ENCODE peak calls at places on chromosomes 2 and 18, in five cellular contexts. B is HepG2, N is K562, L is GM12878, K is H1. V is an unnamed sample.

GRCh38 chr2:167712275-167712674 is 535.1 kb downstream of the STK39 start:
- DNase-seq in B (no peak), N (no peak), L (no peak), K (no peak), V (no peak)

GRCh38 chr18:13993730-13994129 is 78.4 kb upstream of the MC2R start:
- DNase-seq in B (no peak), N (no peak), L (no peak), K (no peak), V (no peak)

GRCh38 chr2:122627388-122627787 is 871.9 kb downstream of the TSN start:
- DNase-seq in B (no peak), N (no peak), L (no peak), K (no peak), V (no peak)

GRCh38 chr2:197052371-197052770 is 125.9 kb upstream of the PGAP1 start:
- DNase-seq in B (no peak), N (no peak), L (no peak), K (no peak), V (no peak)

GRCh38 chr2:39530423-39530866 is 93.4 kb upstream of the MAP4K3 start:
- DNase-seq in B (no peak), N (no peak), L (no peak), K (no peak), V (no peak)

GRCh38 chr18:75087119-75088020 is 121.6 kb downstream of the PTGR3 start:
- DNase-seq in B (no peak), N (no peak), L (no peak), K (no peak), V (no peak)

GRCh38 chr2:6674381-6674780 is 191.3 kb downstream of the CMPK2 start:
- DNase-seq in B (no peak), N (no peak), L (no peak), K (no peak), V (no peak)

GRCh38 chr2:11618708-11619062 is 51.3 kb downstream of the NTSR2 start:
- DNase-seq in B (no peak), N (no peak), L (no peak), K (no peak), V (no peak)

GRCh38 chr2:12151716-12152115 is 405.3 kb downstream of the LPIN1 start:
- DNase-seq in B (no peak), N (no peak), L (no peak), K (no peak), V (no peak)

GRCh38 chr2:96924775-96925747 is 55.2 kb upstream of the SEMA4C start:
- DNase-seq in B (no peak), N (no peak), L (no peak), K (no peak), V (no peak)

GRCh38 chr18:63150942-63151421 is 168.6 kb downstream of the BCL2 start:
- DNase-seq in B (no peak), N (no peak), L (no peak), K (no peak), V (peak; percentile 17)

GRCh38 chr2:82539222-82539621 is 1919.9 kb downstream of the SUCLG1 start:
- DNase-seq in B (no peak), N (no peak), L (no peak), K (no peak), V (no peak)

GRCh38 chr2:43605851-43606250 is 10.0 kb upstream of the THADA start:
- DNase-seq in B (no peak), N (no peak), L (no peak), K (no peak), V (no peak)

GRCh38 chr2:126696644-126697520 is 40.9 kb downstream of the GYPC start:
- DNase-seq in B (no peak), N (no peak), L (no peak), K (no peak), V (no peak)

GRCh38 chr2:42904576-42904876 is 112.1 kb upstream of the HAAO start:
- DNase-seq in B (no peak), N (no peak), L (no peak), K (no peak), V (no peak)

GRCh38 chr2:56184500-56184996 is 758 bp downstream of the CCDC85A start:
- DNase-seq in B (no peak), N (peak; percentile 25), L (no peak), K (no peak), V (peak; percentile 12)

GRCh38 chr2:5528741-5529140 is 163.4 kb upstream of the SOX11 start:
- DNase-seq in B (no peak), N (no peak), L (no peak), K (no peak), V (no peak)

GRCh38 chr2:112776113-112776512 is 8.2 kb downstream of the IL1A start:
- DNase-seq in B (no peak), N (no peak), L (no peak), K (no peak), V (no peak)

GRCh38 chr2:84493494-84493893 is 22.8 kb upstream of the DNAH6 start:
- DNase-seq in B (no peak), N (no peak), L (no peak), K (no peak), V (no peak)

GRCh38 chr2:128595763-128596452 is 277.2 kb upstream of the HS6ST1 start:
- DNase-seq in B (no peak), N (no peak), L (no peak), K (no peak), V (no peak)

GRCh38 chr2:111208639-111209038 is 87.9 kb downstream of the BCL2L11 start:
- DNase-seq in B (no peak), N (no peak), L (no peak), K (no peak), V (no peak)

GRCh38 chr2:98295275-98295674 is 51.0 kb upstream of the CNGA3 start:
- DNase-seq in B (peak; percentile 59), N (no peak), L (no peak), K (no peak), V (no peak)

GRCh38 chr18:9613550-9614400 is 584 bp downstream of the PPP4R1 start:
- DNase-seq in B (peak; percentile 39), N (peak; percentile 81), L (no peak), K (no peak), V (peak; percentile 29)

GRCh38 chr2:220512419-220512818 is 885.0 kb downstream of the SLC4A3 start:
- DNase-seq in B (no peak), N (no peak), L (no peak), K (no peak), V (no peak)

GRCh38 chr18:36211612-36212065 is 24.3 kb downstream of the MOCOS start:
- DNase-seq in B (no peak), N (no peak), L (peak; percentile 12), K (no peak), V (no peak)

GRCh38 chr2:53253244-53253643 is 514.4 kb upstream of the CHAC2 start:
- DNase-seq in B (no peak), N (no peak), L (no peak), K (no peak), V (no peak)

GRCh38 chr2:175964195-175964594 is 37.9 kb downstream of the LNPK start:
- DNase-seq in B (peak; percentile 20), N (no peak), L (no peak), K (no peak), V (no peak)

GRCh38 chr2:71798266-71799012 is 345.1 kb downstream of the DYSF start:
- DNase-seq in B (peak; percentile 61), N (peak; percentile 87), L (no peak), K (peak; percentile 39), V (peak; percentile 19)

GRCh38 chr2:102304711-102305591 is 6.4 kb upstream of the IL1RL1 start:
- DNase-seq in B (no peak), N (no peak), L (no peak), K (no peak), V (no peak)

GRCh38 chr2:102304268-102304667 is 7.1 kb upstream of the IL1RL1 start:
- DNase-seq in B (no peak), N (no peak), L (no peak), K (no peak), V (no peak)

GRCh38 chr2:102303589-102303988 is 7.8 kb upstream of the IL1RL1 start:
- DNase-seq in B (no peak), N (no peak), L (no peak), K (no peak), V (no peak)

GRCh38 chr2:102302458-102302857 is 8.9 kb upstream of the IL1RL1 start:
- DNase-seq in B (no peak), N (no peak), L (no peak), K (no peak), V (no peak)

DNA sequence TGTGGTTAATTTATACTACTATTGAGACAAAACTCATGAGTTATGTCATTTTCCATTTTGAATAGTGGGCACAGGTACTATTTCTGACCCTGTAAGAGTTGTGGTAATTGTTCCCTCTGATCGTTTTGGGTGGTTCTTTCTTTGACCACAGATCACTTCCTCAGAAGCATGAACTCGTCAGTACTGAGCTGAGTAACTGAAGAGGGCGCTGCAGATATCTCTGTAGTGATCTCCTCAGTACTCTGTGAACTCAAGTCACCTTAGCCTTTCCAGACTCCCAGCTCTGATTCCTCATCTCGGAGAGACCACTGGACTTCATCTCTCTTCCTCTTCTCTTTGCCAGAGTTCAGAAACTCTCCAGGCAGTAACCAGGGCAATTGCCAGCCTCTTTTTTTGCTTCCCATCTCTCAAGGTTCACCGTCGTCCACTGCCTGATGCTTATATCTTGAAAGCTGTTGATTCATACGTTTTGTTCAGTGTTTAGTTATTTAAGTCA is 9.4 kb upstream of the IL1RL1 start:
- DNase-seq in B (no peak), N (no peak), L (peak; percentile 47), K (peak; percentile 7), V (no peak)
- TF ChIP-seq JUND in B (no peak), N (no peak), L (no peak), K (no peak), V (no peak)

GRCh38 chr2:148982282-148982681 is 56.2 kb upstream of the LYPD6B start:
- DNase-seq in B (no peak), N (no peak), L (no peak), K (no peak), V (no peak)
- TF ChIP-seq JUND in B (no peak), N (no peak), L (no peak), K (no peak), V (no peak)

DNA sequence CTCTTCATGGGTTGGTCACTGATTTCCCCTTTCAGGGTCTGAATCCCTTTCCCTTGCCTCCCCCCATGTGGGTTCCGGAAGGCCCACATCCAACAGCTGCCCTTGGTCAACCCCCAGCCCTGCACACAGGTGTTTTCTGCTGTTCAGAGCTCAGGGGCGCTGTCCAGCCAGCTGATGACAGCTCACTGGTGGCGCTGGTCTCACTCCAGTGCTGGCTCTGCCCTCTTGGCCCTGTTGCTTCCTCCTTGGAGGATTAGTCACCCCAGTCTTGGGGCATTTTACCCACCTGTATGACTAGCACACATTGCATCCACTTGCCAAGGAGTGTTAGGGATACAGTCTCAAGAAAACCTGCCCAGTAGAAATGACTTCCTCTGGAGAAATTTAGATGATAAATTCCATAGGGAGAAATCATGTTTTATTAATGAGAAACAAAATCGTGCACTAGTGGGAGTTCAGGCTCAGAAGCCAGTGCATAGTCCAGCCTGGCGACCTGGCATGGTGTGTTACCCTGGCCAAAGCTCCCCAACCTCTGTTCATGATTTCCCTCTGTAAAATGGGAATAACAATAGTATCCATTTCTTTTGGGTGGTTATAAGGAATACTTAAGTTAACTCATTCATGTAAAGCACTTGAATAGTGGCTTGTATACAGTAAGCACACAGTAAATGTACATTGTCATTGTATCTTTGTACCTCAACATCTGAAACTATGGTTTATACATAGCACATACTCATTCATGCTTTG is 21.6 kb downstream of the CRIM1 start:
- DNase-seq in B (no peak), N (no peak), L (no peak), K (no peak), V (peak; percentile 49)
- TF ChIP-seq JUND in B (no peak), N (no peak), L (no peak), K (no peak), V (no peak)

DNA sequence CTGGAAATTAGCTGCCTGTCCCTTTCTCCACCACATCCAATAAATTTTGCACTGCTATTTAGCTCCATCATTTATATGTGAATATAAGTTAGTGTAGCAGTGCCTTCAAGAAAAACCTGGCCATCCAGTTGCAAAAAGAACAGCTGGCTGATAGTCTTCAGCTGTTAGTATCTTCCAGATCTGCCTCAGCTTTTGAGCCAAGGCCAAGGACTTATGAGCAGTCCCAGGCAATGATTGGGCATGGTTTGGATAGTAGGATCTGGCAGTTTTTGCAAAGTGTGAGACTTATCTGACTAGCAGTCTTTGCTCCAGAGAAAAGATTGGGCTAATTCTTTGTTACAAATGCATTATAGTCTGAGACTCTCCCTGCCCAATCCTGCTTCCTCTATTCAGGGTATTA is 252.9 kb upstream of the COL3A1 start:
- DNase-seq in B (no peak), N (no peak), L (no peak), K (no peak), V (no peak)
- TF ChIP-seq JUND in B (no peak), N (no peak), L (no peak), K (no peak), V (no peak)

V was measured in T47D.